ENCODE peak calls at places on chromosomes 16 and 17, in nine cellular contexts. Y, L, P, S, F, U, E, K and V are unnamed samples.

GRCh38 chr17:44069974-44070454 is 521 bp upstream of the G6PC3 start:
- DNase-seq in P (no peak), Y (no peak), E (no peak), L (no peak), K (peak; percentile 44), S (no peak), U (no peak), F (peak; percentile 17), V (no peak)

GRCh38 chr17:39676198-39676819 is 8.1 kb downstream of the PNMT start:
- DNase-seq in P (peak; percentile 12), L (no peak), K (no peak), Y (peak; percentile 36), U (peak; percentile 78), F (peak; percentile 50), S (no peak), E (peak; percentile 60), V (no peak)

GRCh38 chr17:40451420-40451819 is 8.2 kb downstream of the IGFBP4 start:
- DNase-seq in E (peak; percentile 49), L (peak; percentile 91), Y (no peak), K (no peak), U (peak; percentile 86), F (no peak), P (no peak), S (peak; percentile 89), V (no peak)

GRCh38 chr16:31913668-31914067 is 40.1 kb downstream of the ZNF267 start:
- DNase-seq in L (no peak), Y (no peak), S (no peak), E (no peak), K (no peak), F (no peak), P (no peak), U (no peak), V (no peak)

GRCh38 chr17:60525624-60526514 is at the start of gene APPBP2:
- DNase-seq in E (peak; percentile 27), P (peak; percentile 66), U (peak; percentile 88), K (peak; percentile 91), L (peak; percentile 85), Y (peak; percentile 67), S (peak; percentile 66), F (peak; percentile 75), V (peak; percentile 74)

GRCh38 chr17:2049333-2050245 is 5.3 kb upstream of the HIC1 start:
- DNase-seq in K (peak; percentile 83), L (peak; percentile 77), Y (peak; percentile 85), S (no peak), U (peak; percentile 89), P (peak; percentile 24), E (no peak), F (peak; percentile 91), V (no peak)

GRCh38 chr17:79400989-79401703 is 209.7 kb downstream of the RBFOX3 start:
- DNase-seq in E (no peak), Y (peak; percentile 65), L (peak; percentile 36), S (peak; percentile 12), K (peak; percentile 60), U (peak; percentile 62), F (peak; percentile 78), P (peak; percentile 38), V (peak; percentile 43)

GRCh38 chr17:66717680-66718079 is 117.2 kb upstream of the CACNG5 start:
- DNase-seq in U (no peak), L (peak; percentile 12), Y (no peak), K (no peak), P (no peak), S (no peak), F (no peak), E (no peak), V (no peak)

GRCh38 chr16:12159028-12159427 is 182.5 kb downstream of the SNX29 start:
- DNase-seq in U (no peak), F (no peak), P (no peak), S (no peak), E (no peak), L (no peak), K (no peak), Y (no peak), V (no peak)

GRCh38 chr17:58576679-58577367 is 62.4 kb upstream of the MTMR4 start:
- DNase-seq in L (no peak), F (no peak), S (no peak), K (no peak), U (no peak), P (no peak), E (no peak), Y (no peak), V (no peak)

GRCh38 chr16:57145964-57146647 is 39.7 kb downstream of the PSME3IP1 start:
- DNase-seq in U (no peak), Y (no peak), P (no peak), L (no peak), S (no peak), K (no peak), E (no peak), F (no peak), V (no peak)

GRCh38 chr17:45229681-45230409 is 8.2 kb downstream of the FMNL1 start:
- DNase-seq in P (no peak), E (no peak), L (no peak), Y (peak; percentile 60), S (no peak), U (peak; percentile 62), K (no peak), F (peak; percentile 88), V (no peak)

GRCh38 chr17:62787358-62787757 is 20.8 kb downstream of the MARCHF10 start:
- DNase-seq in Y (no peak), E (no peak), U (no peak), P (no peak), F (no peak), L (peak; percentile 65), K (no peak), S (no peak), V (no peak)

GRCh38 chr17:49980703-49981197 is 11.8 kb downstream of the DLX4 start:
- DNase-seq in P (peak; percentile 42), Y (no peak), E (no peak), S (no peak), L (no peak), U (no peak), F (no peak), K (no peak), V (no peak)

GRCh38 chr16:50721549-50722409 is 20.1 kb upstream of the CYLD start:
- DNase-seq in F (no peak), K (no peak), P (no peak), Y (no peak), E (no peak), U (no peak), L (no peak), S (no peak), V (peak; percentile 44)

GRCh38 chr16:65975049-65975708 is 391.3 kb upstream of the CDH5 start:
- DNase-seq in E (no peak), F (no peak), U (no peak), Y (peak; percentile 2), K (peak; percentile 27), S (no peak), P (no peak), L (peak; percentile 86), V (no peak)

GRCh38 chr17:42118545-42118944 is 2.6 kb downstream of the KAT2A start:
- DNase-seq in S (no peak), P (peak; percentile 4), U (no peak), Y (peak; percentile 35), K (peak; percentile 56), L (peak; percentile 25), E (no peak), F (peak; percentile 64), V (peak; percentile 13)

GRCh38 chr16:69105501-69106361 is at the start of gene HAS3:
- DNase-seq in F (peak; percentile 48), S (peak; percentile 57), L (peak; percentile 48), P (no peak), Y (peak; percentile 41), K (peak; percentile 91), U (peak; percentile 52), E (no peak), V (peak; percentile 46)

GRCh38 chr17:34788696-34789095 is 172.6 kb downstream of the CCT6B start:
- DNase-seq in Y (no peak), P (no peak), K (no peak), F (no peak), L (no peak), U (no peak), S (no peak), E (no peak), V (no peak)

GRCh38 chr17:73511716-73512115 is 132.5 kb downstream of the SDK2 start:
- DNase-seq in F (no peak), S (no peak), K (no peak), P (no peak), L (no peak), U (no peak), Y (no peak), E (no peak), V (no peak)

GRCh38 chr17:75459590-75460267 is 3.3 kb downstream of the TMEM94 start:
- DNase-seq in K (no peak), Y (no peak), E (no peak), S (no peak), U (no peak), L (no peak), F (no peak), P (no peak), V (no peak)

GRCh38 chr17:17609121-17609520 is 17.6 kb upstream of the PEMT start:
- DNase-seq in U (no peak), E (no peak), S (no peak), P (no peak), F (no peak), L (no peak), K (peak; percentile 11), Y (no peak), V (no peak)

GRCh38 chr17:614637-615546 is 99.7 kb downstream of the VPS53 start:
- DNase-seq in S (no peak), Y (no peak), U (no peak), K (no peak), L (peak; percentile 72), E (no peak), P (no peak), F (no peak), V (no peak)

GRCh38 chr16:47815655-47816054 is 340.1 kb downstream of the ABCC12 start:
- DNase-seq in U (no peak), L (no peak), P (no peak), E (no peak), Y (no peak), S (peak; percentile 4), F (no peak), K (no peak), V (no peak)

GRCh38 chr17:41893384-41893783 is 25.4 kb downstream of the ACLY start:
- DNase-seq in K (no peak), U (no peak), F (no peak), E (no peak), S (no peak), L (no peak), Y (no peak), P (no peak), V (no peak)

GRCh38 chr17:5870231-5870953 is 199.8 kb upstream of the WSCD1 start:
- DNase-seq in F (no peak), P (no peak), U (no peak), S (no peak), L (no peak), E (no peak), K (no peak), Y (no peak), V (no peak)